ENCODE peak calls at places on chromosomes 12 and 14, in six cellular contexts. T is skeletal muscle cell; F is ureter; B is NCI-H2081; C is GM06990; U is effector CD4-positive, alpha-beta T cell. Y is an unnamed sample.

GRCh38 chr12:78229491-78230209 is 399.0 kb downstream of the NAV3 start:
- DNase-seq in F (no peak), U (no peak), B (peak), C (peak), T (peak), Y (no peak)

GRCh38 chr14:74511966-74512365 is 18.4 kb downstream of the ISCA2 start:
- DNase-seq in F (no peak), B (no peak), T (no peak), C (no peak), U (no peak), Y (no peak)

GRCh38 chr14:25848601-25849000 is 749.2 kb downstream of the NOVA1 start:
- DNase-seq in F (no peak), U (no peak), T (no peak), B (no peak), C (no peak), Y (no peak)

GRCh38 chr12:121579981-121580868 is 598 bp downstream of the KDM2B start:
- DNase-seq in B (peak), T (no peak), F (peak), U (peak), C (peak), Y (no peak)

GRCh38 chr12:4807116-4807783 is 87.0 kb downstream of the GALNT8 start:
- DNase-seq in C (no peak), U (no peak), T (no peak), B (no peak), F (no peak), Y (no peak)

GRCh38 chr14:70121521-70121920 is 67.2 kb downstream of the SLC8A3 start:
- DNase-seq in C (no peak), B (no peak), F (no peak), T (no peak), U (no peak), Y (no peak)

GRCh38 chr12:793037-793436 is 40.7 kb downstream of the WNK1 start:
- DNase-seq in C (no peak), T (no peak), F (no peak), U (no peak), B (no peak), Y (no peak)

GRCh38 chr14:89388853-89389252 is 28.2 kb downstream of the FOXN3 start:
- DNase-seq in U (no peak), B (no peak), F (no peak), C (no peak), T (no peak), Y (no peak)

GRCh38 chr14:32611752-32612151 is 282.7 kb downstream of the AKAP6 start:
- DNase-seq in F (no peak), U (no peak), T (peak), B (no peak), C (no peak), Y (peak)

GRCh38 chr14:37089410-37089809 is 83.0 kb downstream of the SLC25A21 start:
- DNase-seq in T (no peak), B (no peak), F (no peak), U (no peak), C (no peak), Y (no peak)

GRCh38 chr12:118633071-118633470 is 256.7 kb downstream of the SUDS3 start:
- DNase-seq in F (no peak), T (no peak), C (no peak), U (no peak), B (no peak), Y (no peak)

GRCh38 chr14:33647385-33647786 is 303.5 kb downstream of the EGLN3 start:
- DNase-seq in B (no peak), C (no peak), F (no peak), T (peak), U (no peak), Y (peak)

GRCh38 chr12:27667540-27667939 is 28.7 kb upstream of the REP15 start:
- DNase-seq in C (no peak), T (peak), F (no peak), B (no peak), U (no peak), Y (no peak)

GRCh38 chr12:52074006-52074405 is 4.2 kb downstream of the ATG101 start:
- DNase-seq in C (no peak), B (no peak), U (no peak), F (no peak), T (peak), Y (no peak)

GRCh38 chr14:54216827-54217226 is 180.0 kb upstream of the CDKN3 start:
- DNase-seq in C (no peak), F (no peak), U (no peak), B (no peak), T (no peak), Y (no peak)

GRCh38 chr12:132986885-132987225 is 688 bp downstream of the ZNF26 start:
- DNase-seq in C (no peak), T (no peak), F (no peak), B (no peak), U (no peak), Y (no peak)

GRCh38 chr12:122867701-122868461 is 28.0 kb downstream of the VPS37B start:
- DNase-seq in C (no peak), T (no peak), B (no peak), F (no peak), U (no peak), Y (no peak)

GRCh38 chr14:61196792-61197191 is 84.3 kb downstream of the TMEM30B start:
- DNase-seq in C (no peak), U (no peak), B (no peak), T (no peak), F (no peak), Y (no peak)

GRCh38 chr14:35374273-35374681 is 30.3 kb downstream of the NFKBIA start:
- DNase-seq in T (peak), U (no peak), B (no peak), F (peak), C (no peak), Y (peak)

GRCh38 chr14:54147285-54147684 is 190.7 kb upstream of the BMP4 start:
- DNase-seq in B (no peak), T (no peak), U (no peak), C (no peak), F (no peak), Y (no peak)

GRCh38 chr14:86802726-86803125 is 1190.3 kb downstream of the GALC start:
- DNase-seq in C (no peak), U (no peak), F (no peak), T (no peak), B (no peak), Y (no peak)

GRCh38 chr14:22597771-22598098 is 365 bp upstream of the ABHD4 start:
- DNase-seq in C (no peak), F (no peak), B (no peak), T (no peak), U (no peak), Y (no peak)

GRCh38 chr14:90275820-90276219 is 19.5 kb downstream of the PSMC1 start:
- DNase-seq in C (no peak), F (no peak), T (no peak), B (no peak), U (no peak), Y (no peak)

GRCh38 chr12:11673666-11674464 is 24.4 kb downstream of the ETV6 start:
- DNase-seq in F (no peak), U (no peak), C (no peak), B (no peak), T (no peak), Y (no peak)

GRCh38 chr14:63209160-63209559 is 4.9 kb downstream of the RHOJ start:
- DNase-seq in T (no peak), B (no peak), C (no peak), F (no peak), U (no peak), Y (no peak)

GRCh38 chr12:81872400-81872799 is 113.2 kb upstream of the PPFIA2 start:
- DNase-seq in U (no peak), C (no peak), F (no peak), T (no peak), B (no peak), Y (no peak)